ENCODE peak calls at places on chromosomes 16 and 17, in seven cellular contexts. U is GM12878; E is stomach; J is adrenal gland; V is neural progenitor cell; N is heart right ventricle; P is CD8-positive, alpha-beta T cell. W is an unnamed sample.

GRCh38 chr16:84519855-84520254 is 15.4 kb upstream of the MEAK7 start:
- DNase-seq in V (no peak), U (no peak), J (no peak), P (no peak), N (no peak), E (no peak), W (no peak)

GRCh38 chr16:28081391-28081790 is 17.9 kb upstream of the GSG1L start:
- DNase-seq in P (no peak), E (no peak), V (no peak), J (no peak), U (no peak), N (no peak), W (no peak)

GRCh38 chr17:41836550-41837196 is 641 bp upstream of the NT5C3B start:
- DNase-seq in J (no peak), U (no peak), N (no peak), V (no peak), E (no peak), P (no peak), W (no peak)

GRCh38 chr17:5840811-5841446 is 229.2 kb upstream of the WSCD1 start:
- DNase-seq in U (no peak), E (no peak), N (no peak), V (no peak), J (no peak), P (no peak), W (no peak)

GRCh38 chr17:60743812-60744211 is 66.2 kb downstream of the BCAS3 start:
- DNase-seq in P (no peak), U (no peak), E (no peak), N (no peak), J (no peak), V (no peak), W (peak)

GRCh38 chr17:3851461-3852100 is 5.5 kb upstream of the NCBP3 start:
- DNase-seq in P (no peak), U (no peak), J (no peak), V (no peak), E (no peak), N (no peak), W (no peak)

GRCh38 chr16:644556-644955 is 2.9 kb downstream of the MCRIP2 start:
- DNase-seq in P (no peak), J (no peak), E (no peak), V (no peak), U (no peak), N (no peak), W (no peak)

GRCh38 chr17:28324776-28325175 is 5.8 kb downstream of the TMEM97 start:
- DNase-seq in E (no peak), N (no peak), U (no peak), J (no peak), P (no peak), V (no peak), W (no peak)

DNA sequence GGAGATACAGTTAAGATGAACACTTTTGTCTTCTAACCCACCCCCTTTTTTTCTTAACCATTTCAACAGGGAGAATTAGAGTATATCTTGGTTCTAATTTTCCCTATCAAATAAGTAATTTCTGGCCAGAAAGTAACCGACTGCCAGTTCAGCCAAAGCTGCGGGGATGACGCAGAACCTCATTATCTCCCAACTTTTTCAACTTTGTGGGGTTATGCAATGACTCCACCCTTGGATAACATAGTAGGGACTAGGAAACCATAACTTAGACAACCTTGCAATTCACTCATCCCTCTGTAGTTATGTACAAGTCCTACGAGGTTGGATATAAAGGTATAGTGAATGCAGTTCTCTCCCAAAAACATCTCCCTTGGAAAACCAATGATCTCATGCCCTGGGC is 184.0 kb downstream of the ZNF18 start:
- DNase-seq in P (no peak), N (no peak), V (no peak), J (no peak), U (no peak), E (no peak), W (no peak)
- H3K27ac ChIP-seq in P (no peak), N (no peak), V (no peak), J (no peak), U (no peak), E (no peak), W (no peak)

DNA sequence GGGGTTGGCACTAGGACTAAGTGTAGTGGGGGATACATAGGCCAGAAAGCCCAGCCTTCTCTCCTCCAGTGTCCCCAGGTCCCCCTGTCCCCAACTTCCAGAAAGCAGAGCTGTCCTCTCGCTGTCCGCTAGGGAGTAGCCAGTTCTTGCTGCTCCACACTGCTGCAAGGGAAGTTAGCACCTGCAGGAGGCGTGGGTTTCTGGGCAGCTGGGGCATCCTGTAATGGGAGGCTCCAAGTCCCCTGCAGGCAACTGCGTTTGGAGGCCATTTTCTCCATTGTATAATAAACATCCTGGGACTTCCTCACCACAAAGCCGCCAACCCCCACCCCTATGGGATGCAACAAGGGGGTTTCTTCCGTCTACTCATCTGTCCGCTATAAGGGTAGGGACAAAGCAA is 1.7 kb downstream of the RPRML start:
- DNase-seq in U (no peak), V (peak), N (no peak), J (no peak), E (peak), P (no peak), W (peak)
- TF ChIP-seq CTCF in U (no peak), V (peak), N (no peak), J (no peak), E (peak), P (no peak), W (peak)

DNA sequence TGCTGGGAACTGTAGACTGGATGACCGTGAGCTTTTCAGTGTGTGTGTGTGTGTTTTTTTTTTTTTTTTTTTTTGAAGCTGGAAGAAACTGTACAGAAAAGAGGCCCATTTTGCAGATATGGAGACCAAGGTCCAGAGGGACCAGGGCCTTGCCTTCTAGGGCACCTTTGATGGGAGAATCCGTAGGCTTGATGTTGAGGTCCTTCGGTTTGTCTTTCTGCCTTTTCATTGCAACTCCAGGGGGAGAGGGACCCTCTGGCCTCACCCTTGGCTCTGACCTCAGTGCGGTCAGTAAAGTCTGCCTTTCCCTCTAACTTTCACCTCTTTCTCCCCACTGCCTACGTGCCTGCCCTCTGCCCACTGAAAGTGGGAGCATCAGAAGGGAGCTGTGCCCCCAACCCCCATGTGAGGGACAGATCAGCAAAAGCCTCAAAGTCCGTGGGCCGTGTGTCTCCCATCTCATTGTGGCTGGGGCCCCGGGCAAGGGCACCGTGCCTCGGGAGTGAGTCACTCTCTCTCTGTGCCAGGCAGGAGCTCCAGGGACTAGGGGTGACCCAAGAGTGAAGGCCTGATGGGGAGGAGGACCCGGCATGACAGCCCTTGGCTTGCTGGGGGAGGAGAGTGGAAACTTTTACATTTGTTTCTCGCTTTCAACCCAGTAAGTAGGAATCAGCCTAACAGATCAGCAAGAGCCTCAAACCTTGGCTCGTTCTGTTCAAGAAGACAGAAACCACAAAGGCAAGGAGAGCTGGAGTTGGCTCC is 123.6 kb downstream of the CMIP start:
- DNase-seq in N (peak), V (no peak), J (peak), P (no peak), U (no peak), E (peak), W (no peak)
- H3K27ac ChIP-seq in N (no peak), V (no peak), J (peak), P (no peak), U (no peak), E (peak), W (no peak)

GRCh38 chr16:30969246-30969842 is 11.8 kb downstream of the SETD1A start:
- DNase-seq in J (no peak), E (no peak), P (no peak), N (no peak), V (no peak), U (no peak), W (no peak)

GRCh38 chr16:30964540-30965226 is 7.1 kb downstream of the SETD1A start:
- DNase-seq in E (no peak), V (no peak), J (no peak), U (no peak), N (no peak), P (no peak), W (no peak)

GRCh38 chr16:30965436-30965835 is 7.9 kb downstream of the SETD1A start:
- DNase-seq in P (no peak), U (no peak), N (no peak), V (no peak), E (no peak), J (no peak), W (no peak)

GRCh38 chr16:30966033-30966619 is 8.6 kb downstream of the SETD1A start:
- DNase-seq in P (no peak), E (no peak), U (no peak), N (no peak), V (no peak), J (no peak), W (no peak)

DNA sequence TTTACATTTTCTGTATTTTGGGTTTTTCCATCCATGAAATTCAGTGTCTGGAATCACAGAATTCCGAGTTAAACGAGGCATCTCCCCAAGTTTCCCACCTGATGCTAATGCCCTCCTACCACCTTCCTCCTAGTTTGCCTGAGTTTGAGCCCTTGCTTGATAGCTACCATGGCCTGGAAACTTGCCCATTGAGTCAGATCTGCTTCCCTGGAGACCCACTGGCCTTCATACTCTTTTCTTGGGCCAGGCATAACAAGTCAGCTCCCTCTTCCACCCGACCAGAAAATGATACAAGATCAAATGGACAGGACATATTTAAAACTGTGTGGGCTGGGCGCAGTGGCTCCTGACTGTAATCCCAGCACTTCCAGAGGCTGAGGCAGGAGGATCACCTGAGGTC is 10.2 kb downstream of the SETD1A start:
- DNase-seq in V (no peak), P (no peak), U (no peak), N (no peak), J (no peak), E (no peak), W (no peak)
- TF ChIP-seq CTCF in V (no peak), P (no peak), U (no peak), N (no peak), J (no peak), E (no peak), W (no peak)

DNA sequence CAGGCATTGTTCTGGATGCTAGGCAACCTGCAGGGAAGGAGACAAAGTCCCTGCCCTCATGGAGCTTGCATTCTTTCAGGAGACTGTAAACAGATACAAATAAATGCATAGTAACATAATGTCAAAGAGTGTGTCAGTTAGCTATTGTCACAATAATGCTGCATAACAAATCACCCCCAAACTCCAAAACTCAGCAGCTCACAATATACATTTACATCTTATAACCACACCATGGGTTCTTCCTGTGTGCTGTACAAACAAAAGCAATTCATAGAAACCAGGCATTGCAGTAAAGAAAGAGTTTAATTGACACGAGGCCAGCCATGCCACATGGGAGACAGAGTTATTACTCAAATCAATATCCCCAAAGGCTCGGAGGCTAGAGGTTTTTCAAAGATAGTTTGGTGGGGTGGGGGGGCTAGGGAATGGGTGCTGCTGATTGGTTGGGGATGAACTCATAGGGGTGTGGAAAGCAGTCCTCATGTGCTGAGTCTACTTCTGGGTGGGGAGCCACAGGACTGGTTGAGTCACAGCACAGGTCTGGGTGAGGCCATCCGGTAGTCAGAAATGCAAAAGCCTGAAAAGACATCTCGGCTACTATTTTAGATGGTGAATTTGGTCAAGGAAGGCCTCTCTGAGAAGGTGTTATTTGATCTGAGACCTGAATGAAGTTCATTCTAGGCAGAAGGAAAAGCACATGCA is 79.0 kb downstream of the GPRC5B start:
- DNase-seq in P (no peak), U (no peak), J (no peak), E (no peak), N (no peak), V (no peak), W (no peak)
- H3K27ac ChIP-seq in P (no peak), U (no peak), J (no peak), E (peak), N (peak), V (no peak), W (peak)

DNA sequence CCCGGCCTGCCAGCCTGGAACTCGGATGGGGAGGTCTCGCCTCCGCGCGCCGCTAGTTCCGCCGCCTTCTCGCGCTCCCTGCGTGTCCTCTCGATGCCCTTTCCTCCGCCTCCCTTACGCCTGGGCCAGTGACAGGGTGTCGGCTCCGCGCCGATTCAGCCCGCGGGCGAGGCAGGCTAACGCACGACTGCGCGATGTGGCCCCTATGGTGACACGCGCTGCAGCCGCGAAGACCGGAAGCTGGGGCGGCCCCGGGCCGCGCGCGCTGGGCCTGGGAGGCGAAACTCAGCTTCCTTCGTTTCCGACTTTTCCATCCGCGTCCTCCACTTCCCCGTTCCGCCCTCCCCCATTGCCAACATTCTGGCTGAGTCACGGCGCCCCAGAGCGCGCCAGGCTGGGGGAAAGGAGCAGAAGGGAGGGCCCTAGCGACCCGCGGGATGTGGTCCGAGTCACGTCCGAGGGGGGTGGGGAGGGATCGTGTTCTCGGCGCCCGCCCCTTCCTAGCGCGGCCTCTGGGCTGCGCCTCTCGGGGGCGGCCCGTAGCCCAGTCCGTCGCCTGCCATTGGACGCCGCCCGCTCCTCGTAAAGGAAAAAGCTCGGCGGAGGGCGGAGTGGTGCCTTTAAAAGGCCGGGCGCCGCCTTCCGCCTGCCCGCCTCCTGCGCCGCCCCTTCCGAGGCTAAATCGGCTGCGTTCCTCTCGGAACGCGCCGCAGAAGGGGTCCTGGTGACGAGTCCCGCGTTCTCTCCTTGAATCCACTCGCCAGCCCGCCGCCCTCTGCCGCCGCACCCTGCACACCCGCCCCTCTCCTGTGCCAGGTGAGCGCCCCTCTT is at the start of gene ALDOA:
- DNase-seq in U (peak), P (peak), N (peak), J (peak), E (peak), V (peak), W (peak)
- TF ChIP-seq CTCF in U (no peak), P (no peak), N (no peak), J (no peak), E (no peak), V (no peak), W (no peak)

GRCh38 chr17:62802531-62803205 is 5.4 kb downstream of the MARCHF10 start:
- DNase-seq in E (no peak), P (no peak), U (no peak), N (no peak), J (no peak), V (no peak), W (no peak)
- H3K27ac ChIP-seq in E (no peak), P (no peak), U (no peak), N (no peak), J (no peak), V (no peak), W (no peak)

DNA sequence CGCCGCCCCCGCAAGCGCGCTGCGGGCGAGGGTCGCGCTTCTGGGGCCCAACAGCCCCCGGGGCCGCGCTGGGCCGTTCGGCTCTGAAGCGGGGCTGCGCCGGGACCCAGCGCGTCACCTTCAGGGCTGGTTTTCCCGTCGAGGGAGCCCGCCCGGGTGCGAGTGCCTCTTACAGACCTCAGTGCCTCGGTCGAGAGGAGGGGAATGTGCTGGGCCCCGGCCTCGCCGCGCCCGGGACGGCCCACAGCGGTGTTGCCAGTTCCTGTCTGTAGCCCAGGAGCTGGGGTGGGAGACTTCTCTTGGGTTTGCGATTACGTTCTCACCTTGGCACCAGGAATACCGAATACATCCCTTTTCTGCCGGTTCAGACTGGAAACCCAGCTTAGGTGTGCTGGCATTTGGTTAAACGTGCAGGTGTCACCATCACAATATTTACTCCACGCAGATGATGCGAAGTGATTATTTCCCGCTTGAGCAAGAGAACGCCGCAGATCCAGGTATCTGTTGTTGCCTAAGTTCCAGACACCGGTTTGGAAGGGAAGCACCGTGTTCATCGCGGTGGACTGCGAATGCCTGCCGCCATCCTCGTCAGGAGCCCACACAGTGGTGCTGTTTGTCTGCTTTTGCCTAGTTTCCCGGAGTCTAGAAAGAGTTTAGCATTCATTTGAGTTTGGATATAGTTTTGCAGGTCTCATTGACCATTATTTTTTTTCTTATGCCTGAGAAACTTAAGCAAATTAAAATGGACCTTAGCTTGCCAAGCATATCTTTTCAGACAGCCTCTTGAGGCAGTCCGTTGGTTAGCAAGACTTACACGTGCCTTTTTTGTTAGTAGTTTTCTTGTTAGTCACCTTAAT is 915 bp downstream of the MAP1LC3B start:
- DNase-seq in E (peak), J (peak), P (no peak), N (no peak), V (peak), U (no peak), W (peak)
- TF ChIP-seq CTCF in E (no peak), J (no peak), P (no peak), N (peak), V (peak), U (peak), W (no peak)

DNA sequence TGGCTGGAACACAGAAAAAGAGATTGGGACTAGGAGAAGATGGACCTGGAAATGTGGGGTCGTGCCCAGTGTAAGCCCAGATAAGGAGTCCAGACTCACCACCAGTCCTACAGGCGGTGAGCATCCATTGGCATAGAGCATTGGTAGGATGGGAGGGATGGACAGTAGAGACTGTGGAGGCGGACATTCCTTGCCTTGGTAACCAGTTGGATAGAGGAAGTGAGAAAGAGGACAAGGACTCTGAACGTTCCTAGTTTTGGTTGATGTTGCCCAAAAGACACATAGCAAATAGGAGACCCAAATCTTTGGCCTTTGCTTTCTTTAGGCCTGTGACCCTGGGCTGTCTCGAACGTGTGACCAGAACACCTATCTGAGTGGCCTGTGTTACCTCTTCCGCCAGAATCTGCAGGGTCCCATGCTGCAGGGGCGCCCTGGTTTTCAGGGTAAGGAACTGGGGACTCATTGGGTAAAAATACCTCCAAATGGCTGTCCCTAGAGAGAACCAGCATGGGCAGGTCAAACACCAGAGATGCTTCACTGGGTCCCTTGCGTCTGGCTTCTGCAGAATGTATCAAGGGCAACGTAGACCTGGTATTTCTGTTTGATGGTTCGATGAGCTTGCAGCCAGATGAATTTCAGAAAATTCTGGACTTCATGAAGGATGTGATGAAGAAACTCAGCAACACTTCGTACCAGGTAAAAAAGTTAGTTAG is 6.4 kb downstream of the ITGAL start:
- DNase-seq in U (no peak), E (no peak), J (no peak), N (no peak), V (no peak), P (no peak), W (no peak)
- H3K27ac ChIP-seq in U (no peak), E (no peak), J (no peak), N (no peak), V (no peak), P (no peak), W (no peak)

GRCh38 chr17:82300707-82301270 is 16.6 kb downstream of the CD7 start:
- DNase-seq in E (peak), V (peak), U (no peak), N (peak), P (peak), J (peak), W (peak)
- TF ChIP-seq CTCF in E (peak), V (peak), U (peak), N (peak), P (peak), J (peak), W (no peak)

W was measured in pancreas.